ENCODE peak calls at places on chromosome 7, in nine cellular contexts. One of them, this sample, is unnamed.

GRCh38 chr7:158102897-158103296 is 484.7 kb downstream of the PTPRN2 start:
- DNase-seq in GM23338: no peak
- DNase-seq in SK-N-SH: no peak
- DNase-seq in hepatocyte: no peak
- DNase-seq in HCT116: no peak
- DNase-seq in MM.1S: no peak
- DNase-seq in PC-3: no peak
- DNase-seq in neural progenitor cell: no peak
- DNase-seq in OCI-LY7: no peak
- DNase-seq in this sample: no peak

GRCh38 chr7:13797545-13797944 is 191.9 kb downstream of the ETV1 start:
- DNase-seq in HCT116: no peak
- DNase-seq in PC-3: no peak
- DNase-seq in GM23338: peak
- DNase-seq in MM.1S: no peak
- DNase-seq in neural progenitor cell: no peak
- DNase-seq in OCI-LY7: no peak
- DNase-seq in hepatocyte: no peak
- DNase-seq in SK-N-SH: no peak
- DNase-seq in this sample: no peak

GRCh38 chr7:42198974-42199668 is 37.9 kb downstream of the GLI3 start:
- DNase-seq in OCI-LY7: no peak
- DNase-seq in neural progenitor cell: no peak
- DNase-seq in HCT116: no peak
- DNase-seq in GM23338: no peak
- DNase-seq in hepatocyte: no peak
- DNase-seq in MM.1S: no peak
- DNase-seq in PC-3: no peak
- DNase-seq in SK-N-SH: no peak
- DNase-seq in this sample: peak

GRCh38 chr7:140350056-140350455 is 48.3 kb downstream of the SLC37A3 start:
- DNase-seq in neural progenitor cell: no peak
- DNase-seq in MM.1S: no peak
- DNase-seq in PC-3: no peak
- DNase-seq in hepatocyte: no peak
- DNase-seq in OCI-LY7: no peak
- DNase-seq in GM23338: no peak
- DNase-seq in HCT116: no peak
- DNase-seq in SK-N-SH: no peak
- DNase-seq in this sample: peak

GRCh38 chr7:151631968-151632749 is 112.5 kb upstream of the RHEB start:
- DNase-seq in SK-N-SH: peak
- DNase-seq in GM23338: peak
- DNase-seq in HCT116: no peak
- DNase-seq in MM.1S: peak
- DNase-seq in OCI-LY7: peak
- DNase-seq in hepatocyte: peak
- DNase-seq in PC-3: peak
- DNase-seq in neural progenitor cell: peak
- DNase-seq in this sample: peak

GRCh38 chr7:148419856-148420508 is 170.6 kb upstream of the C7orf33 start:
- DNase-seq in GM23338: no peak
- DNase-seq in neural progenitor cell: no peak
- DNase-seq in HCT116: no peak
- DNase-seq in hepatocyte: no peak
- DNase-seq in SK-N-SH: no peak
- DNase-seq in OCI-LY7: no peak
- DNase-seq in PC-3: no peak
- DNase-seq in MM.1S: peak
- DNase-seq in this sample: no peak

GRCh38 chr7:81774496-81774895 is 4.6 kb upstream of the HGF start:
- DNase-seq in neural progenitor cell: no peak
- DNase-seq in PC-3: peak
- DNase-seq in MM.1S: no peak
- DNase-seq in HCT116: no peak
- DNase-seq in SK-N-SH: no peak
- DNase-seq in OCI-LY7: no peak
- DNase-seq in hepatocyte: no peak
- DNase-seq in GM23338: no peak
- DNase-seq in this sample: no peak

GRCh38 chr7:28958235-28958945 is at the start of gene TRIL:
- DNase-seq in GM23338: peak
- DNase-seq in hepatocyte: peak
- DNase-seq in MM.1S: no peak
- DNase-seq in PC-3: no peak
- DNase-seq in OCI-LY7: no peak
- DNase-seq in HCT116: no peak
- DNase-seq in neural progenitor cell: peak
- DNase-seq in SK-N-SH: peak
- DNase-seq in this sample: peak

GRCh38 chr7:136412952-136413351 is 435.8 kb upstream of the MTPN start:
- DNase-seq in MM.1S: no peak
- DNase-seq in HCT116: no peak
- DNase-seq in neural progenitor cell: no peak
- DNase-seq in PC-3: no peak
- DNase-seq in GM23338: no peak
- DNase-seq in hepatocyte: no peak
- DNase-seq in OCI-LY7: no peak
- DNase-seq in SK-N-SH: no peak
- DNase-seq in this sample: no peak

GRCh38 chr7:151115836-151116418 is 29.7 kb downstream of the AGAP3 start:
- DNase-seq in hepatocyte: peak
- DNase-seq in OCI-LY7: no peak
- DNase-seq in HCT116: peak
- DNase-seq in neural progenitor cell: no peak
- DNase-seq in PC-3: peak
- DNase-seq in MM.1S: no peak
- DNase-seq in GM23338: peak
- DNase-seq in SK-N-SH: peak
- DNase-seq in this sample: no peak

GRCh38 chr7:151247016-151247580 is 1.4 kb downstream of the SMARCD3 start:
- DNase-seq in MM.1S: no peak
- DNase-seq in HCT116: no peak
- DNase-seq in OCI-LY7: no peak
- DNase-seq in neural progenitor cell: no peak
- DNase-seq in hepatocyte: no peak
- DNase-seq in GM23338: no peak
- DNase-seq in PC-3: no peak
- DNase-seq in SK-N-SH: peak
- DNase-seq in this sample: no peak

GRCh38 chr7:79461660-79462059 is 8.2 kb upstream of the MAGI2 start:
- DNase-seq in OCI-LY7: no peak
- DNase-seq in neural progenitor cell: no peak
- DNase-seq in SK-N-SH: no peak
- DNase-seq in PC-3: peak
- DNase-seq in MM.1S: no peak
- DNase-seq in HCT116: no peak
- DNase-seq in hepatocyte: peak
- DNase-seq in GM23338: no peak
- DNase-seq in this sample: peak

GRCh38 chr7:151918444-151918843 is 37.8 kb upstream of the GALNTL5 start:
- DNase-seq in OCI-LY7: no peak
- DNase-seq in PC-3: peak
- DNase-seq in HCT116: no peak
- DNase-seq in hepatocyte: no peak
- DNase-seq in GM23338: no peak
- DNase-seq in neural progenitor cell: no peak
- DNase-seq in SK-N-SH: no peak
- DNase-seq in MM.1S: no peak
- DNase-seq in this sample: no peak

GRCh38 chr7:102236592-102237287 is 49.9 kb upstream of the SH2B2 start:
- DNase-seq in hepatocyte: peak
- DNase-seq in SK-N-SH: peak
- DNase-seq in neural progenitor cell: peak
- DNase-seq in HCT116: peak
- DNase-seq in PC-3: peak
- DNase-seq in OCI-LY7: peak
- DNase-seq in MM.1S: peak
- DNase-seq in GM23338: peak
- DNase-seq in this sample: peak

GRCh38 chr7:27110977-27111752 is 8.7 kb upstream of the HOXA2 start:
- DNase-seq in HCT116: no peak
- DNase-seq in MM.1S: no peak
- DNase-seq in SK-N-SH: no peak
- DNase-seq in neural progenitor cell: no peak
- DNase-seq in OCI-LY7: no peak
- DNase-seq in hepatocyte: no peak
- DNase-seq in GM23338: peak
- DNase-seq in PC-3: peak
- DNase-seq in this sample: peak

GRCh38 chr7:120554960-120555571 is 282.1 kb downstream of the KCND2 start:
- DNase-seq in neural progenitor cell: peak
- DNase-seq in SK-N-SH: peak
- DNase-seq in hepatocyte: peak
- DNase-seq in HCT116: peak
- DNase-seq in GM23338: peak
- DNase-seq in MM.1S: peak
- DNase-seq in OCI-LY7: peak
- DNase-seq in PC-3: peak
- DNase-seq in this sample: peak

GRCh38 chr7:129605038-129605437 is 6.5 kb upstream of the NRF1 start:
- DNase-seq in GM23338: no peak
- DNase-seq in MM.1S: no peak
- DNase-seq in HCT116: no peak
- DNase-seq in OCI-LY7: no peak
- DNase-seq in PC-3: no peak
- DNase-seq in neural progenitor cell: no peak
- DNase-seq in hepatocyte: no peak
- DNase-seq in SK-N-SH: no peak
- DNase-seq in this sample: no peak

DNA sequence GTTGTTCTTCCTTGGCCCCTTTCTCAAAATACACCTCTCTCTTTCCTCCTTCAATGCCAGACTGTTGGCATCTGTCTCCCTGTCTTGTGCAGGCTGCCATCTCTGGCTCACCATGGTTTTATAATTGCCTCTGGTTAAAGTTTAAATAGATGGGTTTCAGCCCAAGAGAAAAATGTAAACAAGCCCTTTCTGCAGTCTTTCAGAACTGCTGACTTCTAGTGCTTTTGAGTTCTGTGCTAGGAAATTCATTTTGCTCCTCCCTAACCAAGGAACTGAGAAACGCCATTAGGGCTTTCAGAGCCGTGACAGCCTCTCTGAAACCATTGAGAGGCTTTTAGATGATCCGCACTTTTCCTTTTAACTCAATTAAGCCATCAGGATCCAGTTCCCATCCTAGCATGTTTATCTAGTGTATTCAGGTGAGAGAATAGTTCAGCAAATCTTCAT is 101.5 kb upstream of the MKLN1 start:
- DNase-seq in hepatocyte: peak
- DNase-seq in neural progenitor cell: no peak
- DNase-seq in MM.1S: peak
- DNase-seq in SK-N-SH: no peak
- DNase-seq in GM23338: no peak
- DNase-seq in PC-3: no peak
- DNase-seq in OCI-LY7: no peak
- DNase-seq in HCT116: no peak
- DNase-seq in this sample: no peak
- H3K4me3 ChIP-seq in hepatocyte: no peak
- H3K4me3 ChIP-seq in neural progenitor cell: no peak
- H3K4me3 ChIP-seq in MM.1S: peak
- H3K4me3 ChIP-seq in SK-N-SH: no peak
- H3K4me3 ChIP-seq in GM23338: no peak
- H3K4me3 ChIP-seq in PC-3: no peak
- H3K4me3 ChIP-seq in OCI-LY7: no peak
- H3K4me3 ChIP-seq in HCT116: no peak
- H3K4me3 ChIP-seq in this sample: no peak

DNA sequence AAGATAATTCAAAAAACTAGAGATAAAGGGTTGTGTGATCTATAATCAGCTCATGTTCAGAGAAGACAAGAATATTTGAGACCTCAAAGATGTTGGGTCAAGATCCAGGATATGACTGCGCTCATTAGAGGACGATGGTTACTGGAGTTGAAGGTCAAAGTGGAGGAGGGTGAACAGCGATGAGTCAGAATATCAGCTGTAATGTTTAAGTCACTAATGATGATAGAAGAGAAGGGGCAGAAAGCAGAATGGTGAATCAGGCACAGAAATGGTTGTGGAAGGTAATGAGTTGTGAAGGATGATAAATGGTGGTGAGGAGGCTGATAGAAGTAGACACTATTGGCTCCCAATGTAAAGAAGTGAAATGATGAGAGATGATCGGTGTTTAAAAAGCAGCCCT is 540.3 kb downstream of the INHBA start:
- DNase-seq in GM23338: no peak
- DNase-seq in MM.1S: no peak
- DNase-seq in OCI-LY7: no peak
- DNase-seq in HCT116: no peak
- DNase-seq in SK-N-SH: no peak
- DNase-seq in PC-3: no peak
- DNase-seq in neural progenitor cell: no peak
- DNase-seq in hepatocyte: no peak
- DNase-seq in this sample: peak
- TF ChIP-seq EZH2phosphoT487 in GM23338: no peak
- TF ChIP-seq EZH2phosphoT487 in MM.1S: no peak
- TF ChIP-seq EZH2phosphoT487 in OCI-LY7: no peak
- TF ChIP-seq EZH2phosphoT487 in HCT116: no peak
- TF ChIP-seq EZH2phosphoT487 in SK-N-SH: no peak
- TF ChIP-seq EZH2phosphoT487 in PC-3: no peak
- TF ChIP-seq EZH2phosphoT487 in neural progenitor cell: no peak
- TF ChIP-seq EZH2phosphoT487 in hepatocyte: no peak
- TF ChIP-seq EZH2phosphoT487 in this sample: no peak

DNA sequence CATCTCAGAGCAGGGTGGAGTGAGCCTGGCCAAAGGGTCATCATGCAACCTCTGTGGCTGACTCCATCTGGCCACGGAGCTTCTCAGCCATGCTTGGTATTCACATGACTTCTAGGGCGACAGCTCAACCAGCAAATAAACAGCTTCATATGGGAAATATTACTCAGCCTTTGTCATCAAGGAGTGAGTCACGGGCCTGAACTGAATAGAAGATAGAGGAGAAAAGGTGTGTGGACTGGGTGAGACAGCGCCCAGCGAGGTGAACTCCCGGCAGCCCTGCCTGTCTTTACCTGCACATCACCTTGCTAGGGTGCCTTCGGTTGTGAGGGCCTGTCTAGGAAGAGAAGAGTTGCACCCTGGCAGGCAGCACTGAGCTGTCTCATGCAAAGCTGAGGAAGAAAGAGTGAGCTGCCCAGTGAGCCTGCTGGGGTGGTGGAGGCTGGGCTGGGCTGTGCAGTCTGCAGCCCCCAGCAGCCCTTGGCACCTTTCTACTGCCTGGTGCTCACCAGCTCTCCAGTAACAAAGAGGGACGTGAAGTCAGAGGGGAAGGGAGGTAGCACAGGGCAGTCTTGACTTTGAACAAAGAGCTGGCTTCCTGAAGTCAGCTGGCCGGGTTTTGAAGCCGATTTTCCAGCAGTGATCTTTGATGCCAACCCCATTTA is 114.2 kb downstream of the EGFR start:
- DNase-seq in SK-N-SH: no peak
- DNase-seq in OCI-LY7: no peak
- DNase-seq in HCT116: peak
- DNase-seq in GM23338: no peak
- DNase-seq in neural progenitor cell: no peak
- DNase-seq in hepatocyte: peak
- DNase-seq in MM.1S: no peak
- DNase-seq in PC-3: peak
- DNase-seq in this sample: peak
- H3K4me3 ChIP-seq in SK-N-SH: no peak
- H3K4me3 ChIP-seq in OCI-LY7: no peak
- H3K4me3 ChIP-seq in HCT116: peak
- H3K4me3 ChIP-seq in GM23338: no peak
- H3K4me3 ChIP-seq in neural progenitor cell: no peak
- H3K4me3 ChIP-seq in hepatocyte: no peak
- H3K4me3 ChIP-seq in MM.1S: no peak
- H3K4me3 ChIP-seq in PC-3: peak
- H3K4me3 ChIP-seq in this sample: peak

GRCh38 chr7:5701085-5701914 is 80.2 kb downstream of the RNF216 start:
- DNase-seq in SK-N-SH: no peak
- DNase-seq in OCI-LY7: no peak
- DNase-seq in PC-3: no peak
- DNase-seq in HCT116: no peak
- DNase-seq in hepatocyte: no peak
- DNase-seq in GM23338: no peak
- DNase-seq in MM.1S: no peak
- DNase-seq in neural progenitor cell: no peak
- DNase-seq in this sample: no peak
- TF ChIP-seq EZH2phosphoT487 in SK-N-SH: no peak
- TF ChIP-seq EZH2phosphoT487 in OCI-LY7: no peak
- TF ChIP-seq EZH2phosphoT487 in PC-3: no peak
- TF ChIP-seq EZH2phosphoT487 in HCT116: no peak
- TF ChIP-seq EZH2phosphoT487 in hepatocyte: no peak
- TF ChIP-seq EZH2phosphoT487 in GM23338: no peak
- TF ChIP-seq EZH2phosphoT487 in MM.1S: no peak
- TF ChIP-seq EZH2phosphoT487 in neural progenitor cell: no peak
- TF ChIP-seq EZH2phosphoT487 in this sample: no peak